ENCODE peak calls at places on chromosomes 4 and X, in six cellular contexts. J, H, D, I, F and V are unnamed samples.
A peak's percentile ranks its signal among the peaks of the same experiment; 100 is the strongest.

GRCh38 chrX:41692162-41692749 is 3.5 kb downstream of the GPR34 start:
- DNase-seq in F (no peak), J (no peak), H (no peak), D (no peak), I (no peak), V (no peak)

GRCh38 chr4:69718376-69719293 is 41.8 kb downstream of the SULT1B1 start:
- DNase-seq in F (no peak), D (no peak), H (no peak), J (no peak), I (no peak), V (no peak)

GRCh38 chr4:20044502-20044911 is 207.2 kb upstream of the SLIT2 start:
- DNase-seq in D (no peak), I (no peak), H (no peak), F (no peak), J (no peak), V (no peak)

GRCh38 chr4:151998723-151999122 is 237.9 kb upstream of the GATB start:
- DNase-seq in D (no peak), J (no peak), F (no peak), I (no peak), H (no peak), V (no peak)

GRCh38 chr4:123304151-123305021 is 92.2 kb upstream of the SPRY1 start:
- DNase-seq in F (no peak), H (peak; percentile 79), D (no peak), I (no peak), J (peak; percentile 42), V (no peak)

GRCh38 chr4:88059781-88060180 is 52.3 kb downstream of the PKD2 start:
- DNase-seq in H (no peak), J (no peak), F (no peak), D (no peak), I (no peak), V (no peak)

GRCh38 chrX:46561931-46562721 is 11.4 kb upstream of the CHST7 start:
- DNase-seq in H (no peak), J (no peak), I (no peak), F (no peak), D (no peak), V (no peak)

GRCh38 chr4:94256144-94256783 is 48.6 kb downstream of the SMARCAD1 start:
- DNase-seq in F (no peak), I (no peak), J (no peak), D (no peak), H (no peak), V (no peak)

GRCh38 chr4:173346074-173346473 is 11.9 kb upstream of the HMGB2 start:
- DNase-seq in I (no peak), J (no peak), D (no peak), H (no peak), F (no peak), V (no peak)

GRCh38 chrX:131288738-131289511 is at the start of gene IGSF1:
- DNase-seq in H (peak; percentile 67), J (peak; percentile 33), I (peak; percentile 34), F (peak; percentile 34), D (no peak), V (peak; percentile 35)

GRCh38 chr4:19051751-19052296 is 1030.3 kb upstream of the LCORL start:
- DNase-seq in D (no peak), J (no peak), F (no peak), H (no peak), I (no peak), V (no peak)

GRCh38 chr4:58136611-58137010 is 1026.4 kb upstream of the IGFBP7 start:
- DNase-seq in I (no peak), D (no peak), J (no peak), F (no peak), H (no peak), V (no peak)

GRCh38 chr4:133600008-133600407 is 450.9 kb downstream of the PCDH10 start:
- DNase-seq in D (no peak), H (no peak), F (no peak), J (no peak), I (peak; percentile 23), V (no peak)

GRCh38 chr4:101157415-101158135 is 189.8 kb downstream of the PPP3CA start:
- DNase-seq in H (no peak), D (no peak), J (no peak), F (peak; percentile 25), I (no peak), V (no peak)

GRCh38 chrX:56802921-56803848 is 74.1 kb downstream of the NBDY start:
- DNase-seq in H (peak; percentile 36), D (peak; percentile 76), I (peak; percentile 29), F (no peak), J (no peak), V (peak; percentile 92)

GRCh38 chr4:10461091-10461849 is 4.0 kb upstream of the ZNF518B start:
- DNase-seq in F (peak; percentile 34), I (peak; percentile 85), H (no peak), J (peak; percentile 95), D (no peak), V (peak; percentile 59)

DNA sequence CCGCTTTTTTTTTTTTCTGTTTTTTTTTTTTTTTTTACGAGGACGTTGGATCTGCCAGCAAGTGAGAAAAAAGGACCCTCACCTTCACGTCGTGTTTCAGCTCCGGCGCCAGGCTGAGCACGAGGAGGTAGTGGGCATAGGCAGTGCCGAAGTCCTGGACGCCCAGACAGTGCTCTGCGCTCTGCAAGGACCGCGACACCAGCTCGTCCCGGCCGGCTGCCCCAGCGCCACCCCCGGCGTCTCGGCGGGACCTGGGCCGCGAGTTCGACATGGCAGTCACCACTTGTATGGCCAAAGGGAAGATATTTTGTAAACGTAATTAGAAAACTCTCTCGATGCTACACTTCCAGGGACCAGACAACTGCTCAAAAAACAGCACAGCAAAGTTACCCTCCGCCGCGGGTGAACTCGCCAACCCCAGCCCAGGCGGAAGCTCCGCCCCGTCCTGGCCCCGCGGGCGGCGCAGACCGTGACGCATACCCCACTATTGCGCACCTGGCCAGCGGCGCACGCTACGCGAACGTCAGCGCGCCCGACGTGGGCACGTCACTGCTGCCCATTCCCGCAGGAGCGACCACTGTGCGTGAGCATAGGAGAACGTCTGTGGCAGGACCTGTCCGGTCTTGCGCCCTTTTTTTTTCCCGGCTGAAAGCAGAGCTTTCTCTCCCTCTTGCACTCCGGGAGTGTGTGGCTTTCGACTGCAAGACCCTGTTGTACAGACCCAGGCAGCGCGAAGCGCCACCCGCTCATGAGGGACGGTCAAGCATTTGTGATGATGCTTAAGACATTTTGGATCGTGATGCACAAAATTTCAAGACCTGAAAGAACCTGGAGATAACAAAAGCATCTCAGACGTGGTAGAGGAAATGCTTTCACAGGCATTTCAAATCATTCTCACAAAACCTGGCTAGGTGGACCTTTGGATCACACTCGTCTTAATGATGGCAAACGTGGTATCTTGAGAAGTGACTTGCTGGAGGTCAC is at the start of gene PRMT9:
- DNase-seq in H (peak; percentile 49), F (peak; percentile 86), I (peak; percentile 94), J (peak; percentile 98), D (peak; percentile 92), V (peak; percentile 95)
- TF ChIP-seq EP300 in H (no peak), F (no peak), I (no peak), J (no peak), D (peak; percentile 88), V (peak; percentile 19)

DNA sequence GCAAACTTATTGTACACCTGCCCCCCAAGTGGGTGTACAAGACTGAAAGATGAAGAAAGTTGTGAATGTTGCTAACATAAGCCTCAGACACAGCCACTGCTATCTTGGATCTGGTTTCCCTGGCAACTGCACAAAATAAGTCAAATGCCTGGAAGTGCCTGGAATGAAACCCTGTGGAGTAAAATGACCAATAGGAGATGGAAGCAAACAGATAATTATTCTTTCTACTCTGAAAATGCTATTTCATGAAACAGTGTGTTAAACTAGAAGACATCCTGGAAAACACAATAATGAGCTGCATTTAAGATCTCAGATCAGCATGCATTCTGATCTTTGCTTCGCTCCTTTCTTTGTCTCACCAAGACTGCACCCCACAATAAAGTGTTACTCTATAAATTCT is 1016.0 kb downstream of the ARAP2 start:
- DNase-seq in F (no peak), J (no peak), D (no peak), H (no peak), I (no peak), V (no peak)
- TF ChIP-seq EP300 in F (no peak), J (no peak), D (no peak), H (no peak), I (no peak), V (no peak)

GRCh38 chr4:73451978-73452747 is 16.1 kb downstream of the AFP start:
- DNase-seq in D (no peak), H (no peak), F (no peak), J (no peak), I (no peak), V (no peak)

GRCh38 chr4:73453701-73454005 is 17.6 kb downstream of the AFP start:
- DNase-seq in F (no peak), J (no peak), I (no peak), D (no peak), H (no peak), V (no peak)

GRCh38 chr4:73452953-73453700 is 17.1 kb downstream of the AFP start:
- DNase-seq in H (no peak), D (no peak), J (no peak), I (no peak), F (no peak), V (no peak)

GRCh38 chr4:73450398-73451004 is 14.5 kb downstream of the AFP start:
- DNase-seq in H (no peak), J (no peak), F (peak; percentile 73), I (peak; percentile 29), D (no peak), V (peak; percentile 38)

DNA sequence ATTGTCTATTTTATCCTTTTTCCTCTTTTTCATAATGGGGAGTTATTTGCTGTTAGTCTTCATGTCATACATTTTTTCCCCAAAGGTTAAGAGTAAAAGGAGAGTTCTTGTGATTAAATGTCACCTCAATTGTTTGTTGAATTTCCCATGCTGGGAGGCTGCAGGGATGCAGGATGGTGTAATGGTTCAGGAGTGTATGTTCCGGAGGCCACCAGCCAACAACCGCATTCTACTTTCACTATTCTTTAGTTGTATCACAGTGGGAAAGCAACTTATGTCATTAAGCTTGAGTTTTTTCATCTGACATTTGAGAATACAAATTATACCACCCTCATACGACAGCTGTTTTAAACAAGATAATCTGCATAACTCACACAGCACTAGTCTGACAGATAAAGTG is 15.4 kb downstream of the AFP start:
- DNase-seq in H (no peak), F (peak; percentile 4), D (no peak), J (no peak), I (no peak), V (no peak)
- TF ChIP-seq EP300 in H (no peak), F (no peak), D (no peak), J (no peak), I (no peak), V (no peak)

GRCh38 chrX:49061916-49062315 is 3.1 kb downstream of the CCDC120 start:
- DNase-seq in D (no peak), F (no peak), J (no peak), I (no peak), H (no peak), V (no peak)

GRCh38 chrX:49064735-49065134 is 5.9 kb downstream of the CCDC120 start:
- DNase-seq in I (no peak), D (no peak), F (no peak), H (no peak), J (no peak), V (no peak)

GRCh38 chrX:49066278-49066677 is 7.5 kb downstream of the CCDC120 start:
- DNase-seq in J (no peak), F (no peak), I (no peak), H (no peak), D (no peak), V (no peak)

GRCh38 chrX:49063715-49064114 is 4.9 kb downstream of the CCDC120 start:
- DNase-seq in J (no peak), H (no peak), D (no peak), F (no peak), I (no peak), V (no peak)

DNA sequence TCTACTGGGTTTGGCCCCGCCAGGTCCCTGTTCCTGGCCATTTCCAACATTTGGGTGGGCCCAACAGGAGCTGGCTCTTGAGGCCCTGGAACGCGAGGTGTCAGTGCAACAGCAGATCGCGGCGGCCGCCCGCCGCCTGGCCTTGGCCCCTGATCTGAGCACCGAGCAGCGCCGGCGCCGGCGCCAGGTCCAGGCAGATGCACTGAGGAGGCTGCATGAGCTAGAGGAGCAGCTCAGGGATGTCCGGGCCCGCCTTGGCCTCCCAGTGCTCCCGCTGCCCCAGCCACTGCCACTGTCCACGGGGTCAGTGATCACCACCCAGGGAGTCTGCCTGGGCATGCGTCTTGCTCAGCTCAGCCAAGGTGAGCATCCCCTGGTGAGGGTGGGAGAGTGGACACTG is 5.5 kb downstream of the CCDC120 start:
- DNase-seq in F (no peak), H (no peak), D (no peak), J (peak; percentile 72), I (no peak), V (no peak)
- TF ChIP-seq EP300 in F (no peak), H (no peak), D (no peak), J (no peak), I (no peak), V (no peak)